ENCODE peak calls at places on chromosomes 2 and 18, in ten cellular contexts. One of them, this sample, is unnamed.

GRCh38 chr2:85273732-85274731 is 53.8 kb downstream of the TGOLN2 start:
- DNase-seq in tibial artery: no peak
- DNase-seq in uterus: peak
- DNase-seq in A549: no peak
- DNase-seq in psoas muscle: peak
- DNase-seq in thyroid gland: no peak
- DNase-seq in ascending aorta: no peak
- DNase-seq in stomach: no peak
- DNase-seq in cardiac muscle cell: peak
- DNase-seq in astrocyte of the spinal cord: peak
- DNase-seq in this sample: no peak

GRCh38 chr2:157460384-157460837 is 16.5 kb upstream of the CYTIP start:
- DNase-seq in cardiac muscle cell: peak
- DNase-seq in uterus: no peak
- DNase-seq in stomach: no peak
- DNase-seq in astrocyte of the spinal cord: peak
- DNase-seq in A549: peak
- DNase-seq in thyroid gland: no peak
- DNase-seq in psoas muscle: no peak
- DNase-seq in ascending aorta: no peak
- DNase-seq in tibial artery: no peak
- DNase-seq in this sample: no peak

GRCh38 chr18:14100503-14101286 is 31.5 kb downstream of the ZNF519 start:
- DNase-seq in stomach: no peak
- DNase-seq in cardiac muscle cell: no peak
- DNase-seq in uterus: no peak
- DNase-seq in psoas muscle: no peak
- DNase-seq in thyroid gland: no peak
- DNase-seq in A549: no peak
- DNase-seq in astrocyte of the spinal cord: no peak
- DNase-seq in tibial artery: no peak
- DNase-seq in ascending aorta: no peak
- DNase-seq in this sample: no peak

GRCh38 chr2:105853354-105854088 is 108.8 kb downstream of the NCK2 start:
- DNase-seq in A549: no peak
- DNase-seq in stomach: no peak
- DNase-seq in psoas muscle: no peak
- DNase-seq in uterus: no peak
- DNase-seq in astrocyte of the spinal cord: no peak
- DNase-seq in ascending aorta: no peak
- DNase-seq in thyroid gland: no peak
- DNase-seq in tibial artery: no peak
- DNase-seq in cardiac muscle cell: no peak
- DNase-seq in this sample: no peak

GRCh38 chr2:23351388-23352141 is 33.4 kb upstream of the KLHL29 start:
- DNase-seq in stomach: peak
- DNase-seq in A549: peak
- DNase-seq in thyroid gland: peak
- DNase-seq in uterus: peak
- DNase-seq in tibial artery: peak
- DNase-seq in astrocyte of the spinal cord: peak
- DNase-seq in ascending aorta: peak
- DNase-seq in cardiac muscle cell: peak
- DNase-seq in psoas muscle: peak
- DNase-seq in this sample: peak

GRCh38 chr2:147149589-147150245 is 695.1 kb upstream of the ACVR2A start:
- DNase-seq in astrocyte of the spinal cord: no peak
- DNase-seq in A549: no peak
- DNase-seq in ascending aorta: no peak
- DNase-seq in tibial artery: no peak
- DNase-seq in stomach: no peak
- DNase-seq in cardiac muscle cell: peak
- DNase-seq in uterus: no peak
- DNase-seq in psoas muscle: no peak
- DNase-seq in thyroid gland: no peak
- DNase-seq in this sample: no peak

GRCh38 chr2:64295326-64296149 is 151.3 kb upstream of the PELI1 start:
- DNase-seq in thyroid gland: no peak
- DNase-seq in cardiac muscle cell: no peak
- DNase-seq in astrocyte of the spinal cord: no peak
- DNase-seq in psoas muscle: no peak
- DNase-seq in stomach: no peak
- DNase-seq in tibial artery: no peak
- DNase-seq in ascending aorta: no peak
- DNase-seq in A549: no peak
- DNase-seq in uterus: no peak
- DNase-seq in this sample: no peak

GRCh38 chr2:27964067-27964466 is 73.5 kb downstream of the BABAM2 start:
- DNase-seq in A549: no peak
- DNase-seq in astrocyte of the spinal cord: no peak
- DNase-seq in ascending aorta: no peak
- DNase-seq in thyroid gland: no peak
- DNase-seq in tibial artery: no peak
- DNase-seq in stomach: no peak
- DNase-seq in cardiac muscle cell: no peak
- DNase-seq in uterus: no peak
- DNase-seq in psoas muscle: no peak
- DNase-seq in this sample: no peak

GRCh38 chr2:99977947-99978346 is 164.4 kb downstream of the AFF3 start:
- DNase-seq in ascending aorta: no peak
- DNase-seq in uterus: no peak
- DNase-seq in cardiac muscle cell: no peak
- DNase-seq in psoas muscle: no peak
- DNase-seq in astrocyte of the spinal cord: no peak
- DNase-seq in stomach: no peak
- DNase-seq in thyroid gland: no peak
- DNase-seq in A549: no peak
- DNase-seq in tibial artery: no peak
- DNase-seq in this sample: no peak

GRCh38 chr2:122203523-122203922 is 448.1 kb downstream of the TSN start:
- DNase-seq in A549: no peak
- DNase-seq in astrocyte of the spinal cord: peak
- DNase-seq in psoas muscle: no peak
- DNase-seq in uterus: no peak
- DNase-seq in stomach: no peak
- DNase-seq in cardiac muscle cell: peak
- DNase-seq in thyroid gland: no peak
- DNase-seq in ascending aorta: no peak
- DNase-seq in tibial artery: no peak
- DNase-seq in this sample: no peak

GRCh38 chr18:8367217-8367988 is 241.8 kb upstream of the RAB12 start:
- DNase-seq in stomach: peak
- DNase-seq in ascending aorta: no peak
- DNase-seq in astrocyte of the spinal cord: peak
- DNase-seq in psoas muscle: peak
- DNase-seq in uterus: peak
- DNase-seq in A549: no peak
- DNase-seq in tibial artery: no peak
- DNase-seq in cardiac muscle cell: peak
- DNase-seq in thyroid gland: peak
- DNase-seq in this sample: peak

GRCh38 chr2:133586978-133587377 is 18.7 kb upstream of the NCKAP5 start:
- DNase-seq in A549: no peak
- DNase-seq in tibial artery: no peak
- DNase-seq in stomach: no peak
- DNase-seq in psoas muscle: no peak
- DNase-seq in astrocyte of the spinal cord: no peak
- DNase-seq in thyroid gland: no peak
- DNase-seq in cardiac muscle cell: no peak
- DNase-seq in uterus: no peak
- DNase-seq in ascending aorta: no peak
- DNase-seq in this sample: no peak

GRCh38 chr2:152466041-152466440 is 131.1 kb downstream of the FMNL2 start:
- DNase-seq in astrocyte of the spinal cord: no peak
- DNase-seq in stomach: no peak
- DNase-seq in uterus: no peak
- DNase-seq in A549: no peak
- DNase-seq in thyroid gland: no peak
- DNase-seq in psoas muscle: peak
- DNase-seq in cardiac muscle cell: peak
- DNase-seq in tibial artery: no peak
- DNase-seq in ascending aorta: peak
- DNase-seq in this sample: no peak

GRCh38 chr2:231672617-231673347 is 35.5 kb upstream of the PTMA start:
- DNase-seq in A549: peak
- DNase-seq in uterus: peak
- DNase-seq in cardiac muscle cell: peak
- DNase-seq in thyroid gland: peak
- DNase-seq in stomach: peak
- DNase-seq in tibial artery: no peak
- DNase-seq in psoas muscle: no peak
- DNase-seq in astrocyte of the spinal cord: peak
- DNase-seq in ascending aorta: no peak
- DNase-seq in this sample: peak

GRCh38 chr2:4174796-4175195 is 471.4 kb downstream of the DCDC2C start:
- DNase-seq in stomach: no peak
- DNase-seq in thyroid gland: no peak
- DNase-seq in uterus: no peak
- DNase-seq in cardiac muscle cell: no peak
- DNase-seq in A549: no peak
- DNase-seq in psoas muscle: no peak
- DNase-seq in ascending aorta: no peak
- DNase-seq in tibial artery: no peak
- DNase-seq in astrocyte of the spinal cord: no peak
- DNase-seq in this sample: no peak

DNA sequence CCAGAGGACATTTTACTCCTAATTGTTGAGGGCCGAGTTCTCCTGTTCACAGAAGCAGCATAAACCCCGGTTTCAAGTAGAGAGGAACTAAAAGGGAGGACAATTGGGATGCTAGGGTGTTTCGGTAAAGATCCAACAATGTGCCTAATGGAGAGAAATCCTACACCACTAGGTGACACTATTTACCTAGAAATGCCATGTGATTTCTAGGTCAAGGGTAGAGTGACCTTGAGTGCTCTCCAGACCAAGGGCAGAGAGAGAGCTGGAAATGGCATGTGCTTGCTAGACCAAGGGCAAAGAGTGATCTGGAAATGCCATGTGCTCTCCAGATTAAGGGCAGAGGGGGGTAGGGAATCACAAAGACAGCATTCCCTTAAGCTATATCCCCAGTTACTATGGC is 472.0 kb downstream of the DCDC2C start:
- DNase-seq in thyroid gland: no peak
- DNase-seq in A549: no peak
- DNase-seq in uterus: no peak
- DNase-seq in psoas muscle: no peak
- DNase-seq in tibial artery: no peak
- DNase-seq in ascending aorta: no peak
- DNase-seq in cardiac muscle cell: no peak
- DNase-seq in stomach: no peak
- DNase-seq in astrocyte of the spinal cord: no peak
- DNase-seq in this sample: no peak
- TF ChIP-seq CTCF in thyroid gland: no peak
- TF ChIP-seq CTCF in A549: no peak
- TF ChIP-seq CTCF in uterus: no peak
- TF ChIP-seq CTCF in psoas muscle: no peak
- TF ChIP-seq CTCF in tibial artery: no peak
- TF ChIP-seq CTCF in ascending aorta: no peak
- TF ChIP-seq CTCF in cardiac muscle cell: no peak
- TF ChIP-seq CTCF in stomach: no peak
- TF ChIP-seq CTCF in astrocyte of the spinal cord: no peak
- TF ChIP-seq CTCF in this sample: no peak

DNA sequence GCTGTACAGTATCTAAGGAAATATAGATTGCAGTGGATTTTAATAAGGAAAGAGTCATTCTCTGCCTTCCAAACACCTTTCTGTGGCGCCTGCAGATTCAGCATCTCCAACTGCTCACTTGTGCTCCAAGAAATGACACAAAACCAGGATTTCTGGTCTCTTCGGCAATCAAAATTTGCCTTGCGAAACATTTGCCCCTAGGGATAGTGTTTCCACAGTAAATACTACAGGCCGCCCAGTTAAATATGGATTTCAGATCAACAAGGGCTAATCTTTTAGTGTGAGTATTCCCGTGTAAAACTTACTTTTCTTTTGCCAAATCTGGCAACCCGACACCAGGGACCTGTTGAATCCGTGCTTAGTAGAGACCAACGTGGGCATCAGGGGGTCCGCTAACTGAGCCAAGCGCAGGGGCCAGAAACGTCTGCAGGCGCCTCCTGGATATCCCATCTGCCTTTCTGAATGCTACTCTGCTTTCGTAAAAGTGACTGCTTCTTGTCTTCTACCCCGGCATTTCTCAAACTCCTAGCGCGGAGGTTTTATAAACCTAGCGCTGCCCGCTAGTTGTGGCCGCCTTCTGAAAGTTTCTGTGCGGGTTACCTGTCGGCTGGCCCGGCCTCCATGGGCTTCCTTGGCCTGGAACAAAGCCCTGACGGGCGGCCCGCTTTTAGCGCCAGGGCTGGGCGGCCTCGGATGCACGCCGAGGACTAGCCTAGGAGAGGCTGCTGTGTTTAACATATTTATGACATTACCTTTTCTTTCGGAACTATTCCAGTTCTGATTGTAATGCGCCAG is 2.5 kb downstream of the CYP1B1 start:
- DNase-seq in stomach: no peak
- DNase-seq in cardiac muscle cell: peak
- DNase-seq in uterus: peak
- DNase-seq in ascending aorta: no peak
- DNase-seq in psoas muscle: peak
- DNase-seq in tibial artery: no peak
- DNase-seq in astrocyte of the spinal cord: peak
- DNase-seq in thyroid gland: no peak
- DNase-seq in A549: no peak
- DNase-seq in this sample: no peak
- H3K4me3 ChIP-seq in stomach: peak
- H3K4me3 ChIP-seq in cardiac muscle cell: no peak
- H3K4me3 ChIP-seq in uterus: peak
- H3K4me3 ChIP-seq in ascending aorta: peak
- H3K4me3 ChIP-seq in psoas muscle: peak
- H3K4me3 ChIP-seq in tibial artery: peak
- H3K4me3 ChIP-seq in astrocyte of the spinal cord: peak
- H3K4me3 ChIP-seq in thyroid gland: no peak
- H3K4me3 ChIP-seq in A549: peak
- H3K4me3 ChIP-seq in this sample: peak

GRCh38 chr2:144449028-144449406 is 70.9 kb downstream of the ZEB2 start:
- DNase-seq in A549: no peak
- DNase-seq in tibial artery: peak
- DNase-seq in psoas muscle: no peak
- DNase-seq in stomach: no peak
- DNase-seq in ascending aorta: peak
- DNase-seq in thyroid gland: peak
- DNase-seq in cardiac muscle cell: no peak
- DNase-seq in astrocyte of the spinal cord: no peak
- DNase-seq in uterus: no peak
- DNase-seq in this sample: no peak
- TF ChIP-seq CTCF in A549: peak
- TF ChIP-seq CTCF in tibial artery: peak
- TF ChIP-seq CTCF in psoas muscle: peak
- TF ChIP-seq CTCF in stomach: peak
- TF ChIP-seq CTCF in ascending aorta: peak
- TF ChIP-seq CTCF in thyroid gland: peak
- TF ChIP-seq CTCF in cardiac muscle cell: peak
- TF ChIP-seq CTCF in astrocyte of the spinal cord: peak
- TF ChIP-seq CTCF in uterus: no peak
- TF ChIP-seq CTCF in this sample: peak

GRCh38 chr2:5696741-5697521 is 4.7 kb downstream of the SOX11 start:
- DNase-seq in A549: no peak
- DNase-seq in astrocyte of the spinal cord: peak
- DNase-seq in cardiac muscle cell: peak
- DNase-seq in ascending aorta: no peak
- DNase-seq in thyroid gland: no peak
- DNase-seq in uterus: no peak
- DNase-seq in tibial artery: no peak
- DNase-seq in psoas muscle: no peak
- DNase-seq in stomach: no peak
- DNase-seq in this sample: peak
- H3K4me3 ChIP-seq in A549: no peak
- H3K4me3 ChIP-seq in astrocyte of the spinal cord: peak
- H3K4me3 ChIP-seq in cardiac muscle cell: peak
- H3K4me3 ChIP-seq in ascending aorta: peak
- H3K4me3 ChIP-seq in thyroid gland: no peak
- H3K4me3 ChIP-seq in uterus: no peak
- H3K4me3 ChIP-seq in tibial artery: peak
- H3K4me3 ChIP-seq in psoas muscle: peak
- H3K4me3 ChIP-seq in stomach: peak
- H3K4me3 ChIP-seq in this sample: peak

This sample was measured in heart left ventricle.